ENCODE peak calls at places on chromosomes 5 and 9, in nine cellular contexts. E, M, S, F, H, L, V, N and A are unnamed samples.

GRCh38 chr9:116653580-116654355 is 33.3 kb upstream of the TRIM32 start:
- DNase-seq in E (no peak), M (no peak), S (no peak), F (no peak), H (no peak), L (no peak), V (no peak), N (no peak), A (no peak)

GRCh38 chr5:136066705-136067271 is 38.0 kb downstream of the TGFBI start:
- DNase-seq in E (no peak), M (peak; percentile 90), S (no peak), F (peak; percentile 88), H (no peak), L (no peak), V (no peak), N (peak; percentile 50), A (no peak)

GRCh38 chr9:16417749-16418148 is 452.7 kb downstream of the BNC2 start:
- DNase-seq in E (no peak), M (no peak), S (no peak), F (peak; percentile 27), H (no peak), L (no peak), V (no peak), N (no peak), A (no peak)

GRCh38 chr9:133837644-133838597 is 99.8 kb upstream of the SARDH start:
- DNase-seq in E (no peak), M (no peak), S (no peak), F (no peak), H (no peak), L (no peak), V (no peak), N (no peak), A (no peak)

GRCh38 chr5:64506567-64507321 is 929 bp downstream of the RGS7BP start:
- DNase-seq in E (no peak), M (no peak), S (no peak), F (no peak), H (no peak), L (no peak), V (peak; percentile 55), N (no peak), A (no peak)

GRCh38 chr5:141879941-141880738 is 1.9 kb upstream of the PCDH1 start:
- DNase-seq in E (no peak), M (no peak), S (no peak), F (no peak), H (no peak), L (no peak), V (no peak), N (no peak), A (no peak)

GRCh38 chr9:37198831-37199230 is 78.5 kb downstream of the ZCCHC7 start:
- DNase-seq in E (no peak), M (no peak), S (no peak), F (no peak), H (no peak), L (no peak), V (no peak), N (no peak), A (no peak)

GRCh38 chr5:74384851-74385250 is 255.7 kb downstream of the ENC1 start:
- DNase-seq in E (no peak), M (no peak), S (no peak), F (no peak), H (no peak), L (no peak), V (no peak), N (no peak), A (no peak)

GRCh38 chr5:176535655-176536131 is 1.5 kb downstream of the RNF44 start:
- DNase-seq in E (no peak), M (peak; percentile 22), S (no peak), F (peak; percentile 37), H (no peak), L (no peak), V (no peak), N (no peak), A (no peak)

GRCh38 chr5:4058899-4059298 is 463.3 kb downstream of the IRX1 start:
- DNase-seq in E (no peak), M (peak; percentile 59), S (no peak), F (peak; percentile 27), H (no peak), L (no peak), V (peak; percentile 73), N (peak; percentile 46), A (no peak)

GRCh38 chr5:64323591-64323990 is 157.9 kb downstream of the RNF180 start:
- DNase-seq in E (no peak), M (no peak), S (no peak), F (no peak), H (no peak), L (no peak), V (no peak), N (no peak), A (no peak)

GRCh38 chr5:58844395-58844794 is 261.5 kb downstream of the RAB3C start:
- DNase-seq in E (no peak), M (no peak), S (no peak), F (no peak), H (no peak), L (no peak), V (no peak), N (no peak), A (no peak)

GRCh38 chr5:131622633-131623032 is 12.4 kb downstream of the RAPGEF6 start:
- DNase-seq in E (no peak), M (no peak), S (no peak), F (peak; percentile 80), H (no peak), L (no peak), V (no peak), N (no peak), A (no peak)

GRCh38 chr5:176658007-176658599 is 10.8 kb downstream of the TSPAN17 start:
- DNase-seq in E (no peak), M (peak; percentile 83), S (peak; percentile 42), F (peak; percentile 84), H (no peak), L (peak; percentile 32), V (peak; percentile 85), N (peak; percentile 58), A (peak; percentile 54)

GRCh38 chr9:83622814-83623633 is at the start of gene IDNK:
- DNase-seq in E (no peak), M (peak; percentile 54), S (peak; percentile 48), F (peak; percentile 82), H (no peak), L (peak; percentile 37), V (peak; percentile 84), N (peak; percentile 72), A (peak; percentile 69)

GRCh38 chr9:114588150-114588663 is 638 bp downstream of the ATP6V1G1 start:
- DNase-seq in E (no peak), M (no peak), S (no peak), F (peak; percentile 71), H (no peak), L (no peak), V (peak; percentile 51), N (no peak), A (peak; percentile 5)

GRCh38 chr5:123830575-123830974 is 318.6 kb downstream of the CSNK1G3 start:
- DNase-seq in E (no peak), M (no peak), S (no peak), F (no peak), H (no peak), L (no peak), V (no peak), N (no peak), A (no peak)

GRCh38 chr9:114696814-114697544 is 15.0 kb upstream of the TEX48 start:
- DNase-seq in E (no peak), M (no peak), S (no peak), F (peak; percentile 54), H (no peak), L (no peak), V (no peak), N (no peak), A (no peak)

GRCh38 chr5:67964619-67965018 is 250.9 kb upstream of the PIK3R1 start:
- DNase-seq in E (no peak), M (no peak), S (no peak), F (no peak), H (no peak), L (no peak), V (no peak), N (no peak), A (no peak)

GRCh38 chr5:80291776-80292175 is 28.0 kb upstream of the SPZ1 start:
- DNase-seq in E (no peak), M (no peak), S (no peak), F (no peak), H (no peak), L (no peak), V (no peak), N (no peak), A (no peak)

GRCh38 chr5:147346006-147346561 is 111.3 kb downstream of the STK32A start:
- DNase-seq in E (no peak), M (no peak), S (no peak), F (no peak), H (no peak), L (no peak), V (no peak), N (no peak), A (no peak)

GRCh38 chr5:33675958-33676464 is 215.8 kb downstream of the ADAMTS12 start:
- DNase-seq in E (no peak), M (no peak), S (no peak), F (no peak), H (no peak), L (no peak), V (no peak), N (no peak), A (no peak)

GRCh38 chr5:80688648-80689420 is 34.1 kb upstream of the DHFR start:
- DNase-seq in E (no peak), M (no peak), S (no peak), F (peak; percentile 5), H (no peak), L (no peak), V (no peak), N (no peak), A (no peak)

GRCh38 chr9:136964171-136964689 is 12.2 kb downstream of the LCN12 start:
- DNase-seq in E (no peak), M (no peak), S (no peak), F (no peak), H (no peak), L (no peak), V (peak; percentile 62), N (no peak), A (no peak)

GRCh38 chr5:17990168-17990567 is 355.9 kb downstream of the TAF11L14 start:
- DNase-seq in E (no peak), M (no peak), S (no peak), F (no peak), H (no peak), L (no peak), V (no peak), N (no peak), A (no peak)

GRCh38 chr5:142740474-142740873 is 29.7 kb upstream of the ARHGAP26 start:
- DNase-seq in E (no peak), M (no peak), S (no peak), F (no peak), H (no peak), L (no peak), V (no peak), N (no peak), A (no peak)

GRCh38 chr5:61082516-61083280 is 79.6 kb downstream of the SMIM15 start:
- DNase-seq in E (no peak), M (peak; percentile 6), S (no peak), F (peak; percentile 37), H (peak; percentile 1), L (no peak), V (no peak), N (no peak), A (no peak)

GRCh38 chr5:164312801-164313200 is 807.4 kb downstream of the MAT2B start:
- DNase-seq in E (no peak), M (no peak), S (no peak), F (no peak), H (no peak), L (no peak), V (no peak), N (no peak), A (no peak)

GRCh38 chr5:177425196-177425800 is 1.2 kb upstream of the GRK6 start:
- DNase-seq in E (no peak), M (no peak), S (no peak), F (no peak), H (no peak), L (no peak), V (no peak), N (no peak), A (no peak)

GRCh38 chr9:86768020-86768419 is 179.3 kb downstream of the GAS1 start:
- DNase-seq in E (no peak), M (no peak), S (no peak), F (no peak), H (no peak), L (no peak), V (no peak), N (no peak), A (no peak)